ENCODE peak calls at places on chromosomes 4 and X, in four cellular contexts. One of them, this sample, is unnamed.

GRCh38 chr4:123977623-123978022 is 581.0 kb downstream of the SPRY1 start:
- DNase-seq in A673: peak; percentile 60
- DNase-seq in GM06990: no peak
- DNase-seq in breast epithelium: no peak
- DNase-seq in this sample: no peak

GRCh38 chr4:78091534-78091933 is 34.4 kb downstream of the FRAS1 start:
- DNase-seq in GM06990: no peak
- DNase-seq in breast epithelium: no peak
- DNase-seq in A673: no peak
- DNase-seq in this sample: no peak

GRCh38 chrX:6861456-6861855 is 286.1 kb upstream of the STS start:
- DNase-seq in A673: no peak
- DNase-seq in GM06990: no peak
- DNase-seq in breast epithelium: no peak
- DNase-seq in this sample: no peak

GRCh38 chrX:20350598-20350997 is 83.9 kb upstream of the RPS6KA3 start:
- DNase-seq in A673: no peak
- DNase-seq in GM06990: no peak
- DNase-seq in breast epithelium: no peak
- DNase-seq in this sample: no peak

GRCh38 chrX:154502989-154503388 is 12.6 kb upstream of the SLC10A3 start:
- DNase-seq in GM06990: no peak
- DNase-seq in A673: no peak
- DNase-seq in breast epithelium: no peak
- DNase-seq in this sample: no peak

GRCh38 chr4:127210877-127211276 is 421.9 kb upstream of the INTU start:
- DNase-seq in GM06990: no peak
- DNase-seq in A673: peak; percentile 31
- DNase-seq in breast epithelium: no peak
- DNase-seq in this sample: no peak

GRCh38 chr4:133058701-133059100 is 90.4 kb upstream of the PCDH10 start:
- DNase-seq in breast epithelium: no peak
- DNase-seq in A673: no peak
- DNase-seq in GM06990: no peak
- DNase-seq in this sample: no peak

GRCh38 chr4:51885371-51885770 is 42.4 kb downstream of the DCUN1D4 start:
- DNase-seq in A673: peak; percentile 27
- DNase-seq in breast epithelium: no peak
- DNase-seq in GM06990: no peak
- DNase-seq in this sample: no peak

GRCh38 chr4:118729287-118730286 is 44.4 kb downstream of the METTL14 start:
- DNase-seq in GM06990: no peak
- DNase-seq in breast epithelium: no peak
- DNase-seq in A673: peak; percentile 4
- DNase-seq in this sample: no peak

GRCh38 chr4:162164881-162165528 is 1.2 kb upstream of the FSTL5 start:
- DNase-seq in breast epithelium: no peak
- DNase-seq in GM06990: no peak
- DNase-seq in A673: no peak
- DNase-seq in this sample: no peak

GRCh38 chrX:20143539-20143938 is 1.9 kb upstream of the EIF1AX start:
- DNase-seq in breast epithelium: no peak
- DNase-seq in GM06990: no peak
- DNase-seq in A673: peak; percentile 28
- DNase-seq in this sample: no peak

GRCh38 chr4:118289794-118290193 is 63.0 kb downstream of the PRSS12 start:
- DNase-seq in A673: no peak
- DNase-seq in GM06990: no peak
- DNase-seq in breast epithelium: no peak
- DNase-seq in this sample: no peak

GRCh38 chr4:26028133-26028792 is 114.2 kb downstream of the SMIM20 start:
- DNase-seq in GM06990: no peak
- DNase-seq in A673: no peak
- DNase-seq in breast epithelium: no peak
- DNase-seq in this sample: no peak

GRCh38 chr4:153451931-153452660 is 14.1 kb upstream of the TMEM131L start:
- DNase-seq in A673: no peak
- DNase-seq in breast epithelium: no peak
- DNase-seq in GM06990: no peak
- DNase-seq in this sample: no peak

GRCh38 chr4:174505892-174506291 is 16.4 kb downstream of the HPGD start:
- DNase-seq in GM06990: no peak
- DNase-seq in breast epithelium: no peak
- DNase-seq in A673: no peak
- DNase-seq in this sample: no peak

GRCh38 chr4:24417206-24417605 is 167.1 kb downstream of the DHX15 start:
- DNase-seq in GM06990: no peak
- DNase-seq in breast epithelium: no peak
- DNase-seq in A673: no peak
- DNase-seq in this sample: no peak

GRCh38 chrX:153407736-153408135 is 3.5 kb upstream of the ZFP92 start:
- DNase-seq in breast epithelium: no peak
- DNase-seq in A673: no peak
- DNase-seq in GM06990: no peak
- DNase-seq in this sample: no peak

GRCh38 chr4:3314706-3315260 is 22.0 kb downstream of the RGS12 start:
- DNase-seq in A673: no peak
- DNase-seq in GM06990: no peak
- DNase-seq in breast epithelium: peak; percentile 22
- DNase-seq in this sample: no peak

DNA sequence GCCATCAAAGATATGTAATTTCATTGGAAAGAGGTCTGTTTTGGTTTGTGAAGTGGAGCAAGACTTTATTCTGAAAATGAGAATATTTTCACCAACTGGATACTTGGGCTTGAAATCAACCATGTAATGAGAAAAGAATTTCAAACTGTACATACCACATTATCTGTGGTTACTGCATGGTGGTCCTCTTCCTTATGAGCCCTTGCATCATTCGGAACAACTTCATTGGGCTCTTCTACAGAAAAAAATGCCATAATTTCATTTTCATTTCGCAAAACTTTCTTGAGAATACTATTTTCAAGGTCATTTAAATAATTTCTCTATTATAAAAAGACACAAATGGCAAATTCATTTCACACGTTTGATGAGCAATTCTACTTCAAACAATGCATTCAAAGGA is 148.6 kb upstream of the RPS6KA6 start:
- DNase-seq in breast epithelium: no peak
- DNase-seq in GM06990: no peak
- DNase-seq in A673: no peak
- DNase-seq in this sample: no peak
- H3K27me3 ChIP-seq in breast epithelium: peaks cover 6% of the 10 kb centered on the region
- H3K27me3 ChIP-seq in GM06990: no peaks in the 10 kb centered on the region
- H3K27me3 ChIP-seq in A673: no peaks in the 10 kb centered on the region
- H3K27me3 ChIP-seq in this sample: no peaks in the 10 kb centered on the region

GRCh38 chrX:72308209-72308565 is 2.5 kb upstream of the CITED1 start:
- DNase-seq in breast epithelium: no peak
- DNase-seq in A673: no peak
- DNase-seq in GM06990: no peak
- DNase-seq in this sample: no peak
- H3K27me3 ChIP-seq in breast epithelium: peaks cover 88% of the 10 kb centered on the region
- H3K27me3 ChIP-seq in A673: peaks cover 91% of the 10 kb centered on the region
- H3K27me3 ChIP-seq in GM06990: peaks cover 1% of the 10 kb centered on the region
- H3K27me3 ChIP-seq in this sample: peaks cover 58% of the 10 kb centered on the region

DNA sequence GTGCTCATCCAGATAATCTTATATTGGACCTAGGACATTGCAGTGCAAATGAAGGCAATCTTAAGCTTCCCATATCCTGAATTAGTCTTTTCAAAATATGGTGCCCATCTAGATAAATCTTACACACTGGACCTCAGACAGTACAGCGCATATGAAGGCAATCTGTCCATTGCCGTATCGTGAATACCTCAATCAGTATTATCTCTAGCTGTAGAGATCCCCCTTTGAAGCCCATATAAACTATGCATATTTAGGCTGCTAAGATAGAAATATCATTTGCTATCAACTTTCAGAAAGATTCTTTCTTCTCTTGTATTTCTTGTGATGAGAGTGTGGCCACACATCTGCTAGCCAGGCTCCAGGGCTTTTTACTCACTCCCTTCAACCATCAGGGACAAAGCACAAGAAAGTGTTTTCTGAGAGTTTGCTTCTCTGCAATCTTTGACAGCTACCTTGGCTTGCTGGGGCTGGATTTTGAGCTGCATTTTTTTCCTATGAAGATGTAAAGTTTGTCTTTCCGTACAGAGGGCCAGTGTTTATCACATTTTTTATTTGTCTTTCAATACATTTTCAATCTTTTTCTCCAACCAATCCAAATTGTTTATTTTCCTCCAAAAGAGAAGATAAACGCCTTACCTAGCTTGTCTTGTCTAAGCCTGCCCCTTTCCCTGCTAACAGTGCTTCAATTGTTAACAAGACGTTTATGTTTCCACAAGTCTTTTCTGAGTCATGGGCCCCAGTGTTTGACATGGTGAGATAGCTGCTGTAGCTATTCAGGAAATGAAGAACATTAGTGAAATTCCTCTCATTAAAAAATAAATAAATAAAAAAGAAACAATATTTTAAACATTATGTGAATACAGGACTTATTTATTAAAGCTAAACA is 57.6 kb upstream of the FAT1 start:
- DNase-seq in A673: peak; percentile 41
- DNase-seq in breast epithelium: no peak
- DNase-seq in GM06990: no peak
- DNase-seq in this sample: no peak
- H3K27me3 ChIP-seq in A673: no peaks in the 10 kb centered on the region
- H3K27me3 ChIP-seq in breast epithelium: no peaks in the 10 kb centered on the region
- H3K27me3 ChIP-seq in GM06990: no peaks in the 10 kb centered on the region
- H3K27me3 ChIP-seq in this sample: no peaks in the 10 kb centered on the region

GRCh38 chr4:1402516-1403101 is 3.6 kb downstream of the NKX1-1 start:
- DNase-seq in GM06990: no peak
- DNase-seq in A673: no peak
- DNase-seq in breast epithelium: peak; percentile 37
- DNase-seq in this sample: no peak
- H3K27me3 ChIP-seq in GM06990: no peaks in the 10 kb centered on the region
- H3K27me3 ChIP-seq in A673: peaks cover 74% of the 10 kb centered on the region
- H3K27me3 ChIP-seq in breast epithelium: peaks cover 87% of the 10 kb centered on the region
- H3K27me3 ChIP-seq in this sample: peaks cover 57% of the 10 kb centered on the region

DNA sequence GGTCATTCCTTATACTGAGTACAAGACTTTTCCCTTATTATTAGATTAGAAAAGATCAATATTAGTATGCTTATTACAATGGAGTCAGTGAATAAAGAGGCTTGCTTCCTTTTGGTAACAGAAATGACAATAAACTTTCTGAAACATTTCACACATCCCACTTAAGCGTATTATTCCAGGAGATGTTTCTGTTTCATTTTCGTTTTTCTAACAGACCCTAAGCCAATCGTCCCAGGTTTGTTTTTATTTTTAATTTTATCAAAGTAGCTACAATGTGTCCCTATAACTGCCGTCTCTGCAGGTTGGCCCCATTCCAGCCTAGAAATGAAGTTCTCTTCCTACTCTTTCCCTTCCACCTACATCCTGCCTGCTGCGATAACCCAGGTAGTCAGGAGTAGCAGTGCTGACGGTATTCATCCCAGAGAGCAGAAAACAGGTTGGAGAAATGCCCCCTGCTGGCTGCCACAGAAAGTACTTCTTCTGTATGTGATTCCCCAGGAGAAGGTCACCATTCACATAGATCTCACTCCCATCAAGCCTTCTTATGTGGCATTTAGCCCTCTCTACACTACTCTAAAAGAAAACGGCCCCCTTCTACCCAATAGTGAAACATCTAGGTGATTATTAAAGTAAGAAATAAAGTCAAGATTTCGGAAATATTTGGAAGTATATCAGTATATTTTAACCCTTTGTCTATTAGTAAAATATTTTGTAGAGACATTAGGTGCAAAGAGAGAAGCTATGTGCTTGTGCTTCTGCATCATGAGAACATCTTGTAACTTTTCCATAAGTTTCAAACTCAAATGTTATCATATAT is 40.4 kb downstream of the ENPEP start:
- DNase-seq in A673: peak; percentile 86
- DNase-seq in GM06990: no peak
- DNase-seq in breast epithelium: peak; percentile 73
- DNase-seq in this sample: no peak
- H3K27me3 ChIP-seq in A673: no peaks in the 10 kb centered on the region
- H3K27me3 ChIP-seq in GM06990: no peaks in the 10 kb centered on the region
- H3K27me3 ChIP-seq in breast epithelium: no peaks in the 10 kb centered on the region
- H3K27me3 ChIP-seq in this sample: no peaks in the 10 kb centered on the region

GRCh38 chr4:82046796-82047195 is 327.0 kb downstream of the HNRNPD start:
- DNase-seq in GM06990: no peak
- DNase-seq in A673: no peak
- DNase-seq in breast epithelium: no peak
- DNase-seq in this sample: no peak

GRCh38 chr4:82044141-82044993 is 329.4 kb downstream of the HNRNPD start:
- DNase-seq in GM06990: peak; percentile 4
- DNase-seq in breast epithelium: peak; percentile 54
- DNase-seq in A673: peak; percentile 71
- DNase-seq in this sample: no peak

GRCh38 chr4:82043809-82044137 is 330.0 kb downstream of the HNRNPD start:
- DNase-seq in breast epithelium: no peak
- DNase-seq in GM06990: no peak
- DNase-seq in A673: no peak
- DNase-seq in this sample: no peak

GRCh38 chr4:82043081-82043808 is 330.5 kb downstream of the HNRNPD start:
- DNase-seq in GM06990: no peak
- DNase-seq in breast epithelium: no peak
- DNase-seq in A673: no peak
- DNase-seq in this sample: no peak

DNA sequence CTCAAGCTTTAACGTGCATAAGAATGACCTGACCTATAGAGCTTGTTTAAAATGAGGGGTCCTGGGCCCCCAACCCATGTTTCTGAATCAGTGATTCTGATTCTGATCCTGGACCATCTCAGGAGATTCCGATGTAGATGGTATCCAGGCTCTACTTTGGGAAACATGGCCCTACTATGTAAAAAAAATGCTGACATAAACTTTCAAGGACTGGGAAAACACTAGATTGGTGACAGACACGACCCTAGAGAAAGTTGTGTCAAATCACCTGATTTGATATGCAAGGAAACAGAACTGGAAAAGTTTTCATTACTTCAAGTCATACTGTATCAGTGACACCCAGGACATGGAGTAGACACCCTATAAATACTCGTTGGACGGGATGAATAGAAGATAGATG is 328.5 kb downstream of the HNRNPD start:
- DNase-seq in GM06990: no peak
- DNase-seq in breast epithelium: no peak
- DNase-seq in A673: no peak
- DNase-seq in this sample: no peak
- H3K27me3 ChIP-seq in GM06990: no peaks in the 10 kb centered on the region
- H3K27me3 ChIP-seq in breast epithelium: no peaks in the 10 kb centered on the region
- H3K27me3 ChIP-seq in A673: no peaks in the 10 kb centered on the region
- H3K27me3 ChIP-seq in this sample: no peaks in the 10 kb centered on the region